ENCODE peak calls at places on chromosomes 6 and 20, in nine cellular contexts. One of them, this sample, is unnamed.

GRCh38 chr20:34974246-34974645 is 18.6 kb downstream of the MYH7B start:
- DNase-seq in H1: no peak
- DNase-seq in ascending aorta: no peak
- DNase-seq in CD8-positive, alpha-beta memory T cell: no peak
- DNase-seq in WERI-Rb-1: no peak
- DNase-seq in PC-3: no peak
- DNase-seq in effector memory CD4-positive, alpha-beta T cell: no peak
- DNase-seq in IMR-90: no peak
- DNase-seq in uterus: no peak
- DNase-seq in this sample: no peak

GRCh38 chr6:89495961-89496535 is 63.1 kb downstream of the ANKRD6 start:
- DNase-seq in H1: no peak
- DNase-seq in ascending aorta: no peak
- DNase-seq in CD8-positive, alpha-beta memory T cell: no peak
- DNase-seq in WERI-Rb-1: no peak
- DNase-seq in PC-3: no peak
- DNase-seq in effector memory CD4-positive, alpha-beta T cell: no peak
- DNase-seq in IMR-90: no peak
- DNase-seq in uterus: no peak
- DNase-seq in this sample: no peak

GRCh38 chr6:37558158-37558557 is 58.5 kb upstream of the CCDC167 start:
- DNase-seq in H1: no peak
- DNase-seq in ascending aorta: no peak
- DNase-seq in CD8-positive, alpha-beta memory T cell: no peak
- DNase-seq in WERI-Rb-1: no peak
- DNase-seq in PC-3: no peak
- DNase-seq in effector memory CD4-positive, alpha-beta T cell: no peak
- DNase-seq in IMR-90: no peak
- DNase-seq in uterus: no peak
- DNase-seq in this sample: no peak

GRCh38 chr6:79686698-79687309 is 55.7 kb downstream of the SH3BGRL2 start:
- DNase-seq in H1: no peak
- DNase-seq in ascending aorta: no peak
- DNase-seq in CD8-positive, alpha-beta memory T cell: no peak
- DNase-seq in WERI-Rb-1: no peak
- DNase-seq in PC-3: no peak
- DNase-seq in effector memory CD4-positive, alpha-beta T cell: no peak
- DNase-seq in IMR-90: no peak
- DNase-seq in uterus: no peak
- DNase-seq in this sample: no peak

GRCh38 chr20:53734006-53734688 is 140.5 kb upstream of the ZNF217 start:
- DNase-seq in H1: no peak
- DNase-seq in ascending aorta: no peak
- DNase-seq in CD8-positive, alpha-beta memory T cell: no peak
- DNase-seq in WERI-Rb-1: no peak
- DNase-seq in PC-3: no peak
- DNase-seq in effector memory CD4-positive, alpha-beta T cell: no peak
- DNase-seq in IMR-90: no peak
- DNase-seq in uterus: no peak
- DNase-seq in this sample: no peak

GRCh38 chr6:16305246-16305725 is 66.9 kb downstream of the GMPR start:
- DNase-seq in H1: no peak
- DNase-seq in ascending aorta: no peak
- DNase-seq in CD8-positive, alpha-beta memory T cell: no peak
- DNase-seq in WERI-Rb-1: no peak
- DNase-seq in PC-3: no peak
- DNase-seq in effector memory CD4-positive, alpha-beta T cell: no peak
- DNase-seq in IMR-90: no peak
- DNase-seq in uterus: no peak
- DNase-seq in this sample: no peak

GRCh38 chr6:5025911-5026819 is 22.3 kb upstream of the RPP40 start:
- DNase-seq in H1: no peak
- DNase-seq in ascending aorta: no peak
- DNase-seq in CD8-positive, alpha-beta memory T cell: no peak
- DNase-seq in WERI-Rb-1: peak; percentile 69
- DNase-seq in PC-3: no peak
- DNase-seq in effector memory CD4-positive, alpha-beta T cell: no peak
- DNase-seq in IMR-90: peak; percentile 30
- DNase-seq in uterus: peak; percentile 74
- DNase-seq in this sample: no peak

GRCh38 chr20:57682184-57683038 is 27.4 kb downstream of the PMEPA1 start:
- DNase-seq in H1: no peak
- DNase-seq in ascending aorta: no peak
- DNase-seq in CD8-positive, alpha-beta memory T cell: no peak
- DNase-seq in WERI-Rb-1: no peak
- DNase-seq in PC-3: no peak
- DNase-seq in effector memory CD4-positive, alpha-beta T cell: no peak
- DNase-seq in IMR-90: no peak
- DNase-seq in uterus: peak; percentile 66
- DNase-seq in this sample: no peak

GRCh38 chr20:24819331-24819965 is 129.6 kb upstream of the CST7 start:
- DNase-seq in H1: no peak
- DNase-seq in ascending aorta: no peak
- DNase-seq in CD8-positive, alpha-beta memory T cell: no peak
- DNase-seq in WERI-Rb-1: no peak
- DNase-seq in PC-3: no peak
- DNase-seq in effector memory CD4-positive, alpha-beta T cell: no peak
- DNase-seq in IMR-90: no peak
- DNase-seq in uterus: no peak
- DNase-seq in this sample: no peak

GRCh38 chr20:38726849-38727601 is 2.7 kb downstream of the SLC32A1 start:
- DNase-seq in H1: no peak
- DNase-seq in ascending aorta: no peak
- DNase-seq in CD8-positive, alpha-beta memory T cell: peak; percentile 33
- DNase-seq in WERI-Rb-1: peak; percentile 91
- DNase-seq in PC-3: no peak
- DNase-seq in effector memory CD4-positive, alpha-beta T cell: peak; percentile 29
- DNase-seq in IMR-90: no peak
- DNase-seq in uterus: no peak
- DNase-seq in this sample: no peak

GRCh38 chr20:20412750-20413149 is 44.8 kb downstream of the INSM1 start:
- DNase-seq in H1: no peak
- DNase-seq in ascending aorta: no peak
- DNase-seq in CD8-positive, alpha-beta memory T cell: no peak
- DNase-seq in WERI-Rb-1: no peak
- DNase-seq in PC-3: no peak
- DNase-seq in effector memory CD4-positive, alpha-beta T cell: no peak
- DNase-seq in IMR-90: no peak
- DNase-seq in uterus: no peak
- DNase-seq in this sample: no peak

GRCh38 chr20:16476032-16476431 is 97.2 kb downstream of the KIF16B start:
- DNase-seq in H1: no peak
- DNase-seq in ascending aorta: no peak
- DNase-seq in CD8-positive, alpha-beta memory T cell: no peak
- DNase-seq in WERI-Rb-1: no peak
- DNase-seq in PC-3: peak; percentile 86
- DNase-seq in effector memory CD4-positive, alpha-beta T cell: no peak
- DNase-seq in IMR-90: peak; percentile 62
- DNase-seq in uterus: no peak
- DNase-seq in this sample: no peak

GRCh38 chr6:124487778-124488431 is 474.3 kb upstream of the RNF217 start:
- DNase-seq in H1: no peak
- DNase-seq in ascending aorta: no peak
- DNase-seq in CD8-positive, alpha-beta memory T cell: no peak
- DNase-seq in WERI-Rb-1: no peak
- DNase-seq in PC-3: peak; percentile 34
- DNase-seq in effector memory CD4-positive, alpha-beta T cell: no peak
- DNase-seq in IMR-90: peak; percentile 6
- DNase-seq in uterus: no peak
- DNase-seq in this sample: no peak

GRCh38 chr20:64052326-64052722 is 2.9 kb upstream of the SOX18 start:
- DNase-seq in H1: no peak
- DNase-seq in ascending aorta: no peak
- DNase-seq in CD8-positive, alpha-beta memory T cell: no peak
- DNase-seq in WERI-Rb-1: no peak
- DNase-seq in PC-3: no peak
- DNase-seq in effector memory CD4-positive, alpha-beta T cell: no peak
- DNase-seq in IMR-90: no peak
- DNase-seq in uterus: no peak
- DNase-seq in this sample: no peak

GRCh38 chr6:33933101-33933500 is 129.3 kb upstream of the MLN start:
- DNase-seq in H1: no peak
- DNase-seq in ascending aorta: no peak
- DNase-seq in CD8-positive, alpha-beta memory T cell: no peak
- DNase-seq in WERI-Rb-1: no peak
- DNase-seq in PC-3: no peak
- DNase-seq in effector memory CD4-positive, alpha-beta T cell: no peak
- DNase-seq in IMR-90: no peak
- DNase-seq in uterus: no peak
- DNase-seq in this sample: no peak

DNA sequence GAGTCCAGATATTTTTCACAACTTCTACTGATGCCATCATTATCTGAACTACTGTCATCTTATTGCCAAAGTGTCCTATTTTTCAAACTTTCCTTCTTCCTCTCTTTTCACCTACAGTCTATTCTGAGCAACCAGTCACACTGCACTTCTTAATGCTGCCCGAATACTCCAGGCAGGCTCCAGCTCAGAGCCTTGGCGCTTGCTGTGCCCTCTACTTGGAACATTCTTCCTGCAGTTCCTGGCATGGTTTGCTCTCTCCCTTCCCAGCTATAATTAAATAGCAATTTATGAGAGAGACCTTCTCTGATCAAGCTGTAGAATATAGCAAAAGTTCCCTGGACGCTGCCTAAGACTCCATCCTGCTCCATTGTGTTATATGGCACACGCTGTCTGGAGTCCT is 831.6 kb downstream of the QKI start:
- DNase-seq in H1: no peak
- DNase-seq in ascending aorta: no peak
- DNase-seq in CD8-positive, alpha-beta memory T cell: no peak
- DNase-seq in WERI-Rb-1: no peak
- DNase-seq in PC-3: no peak
- DNase-seq in effector memory CD4-positive, alpha-beta T cell: no peak
- DNase-seq in IMR-90: no peak
- DNase-seq in uterus: no peak
- DNase-seq in this sample: no peak
- H3K9me3 ChIP-seq in H1: no peaks in the 10 kb centered on the region
- H3K9me3 ChIP-seq in ascending aorta: no peaks in the 10 kb centered on the region
- H3K9me3 ChIP-seq in CD8-positive, alpha-beta memory T cell: no peaks in the 10 kb centered on the region
- H3K9me3 ChIP-seq in WERI-Rb-1: no peaks in the 10 kb centered on the region
- H3K9me3 ChIP-seq in PC-3: no peaks in the 10 kb centered on the region
- H3K9me3 ChIP-seq in effector memory CD4-positive, alpha-beta T cell: no peaks in the 10 kb centered on the region
- H3K9me3 ChIP-seq in IMR-90: peaks cover 26% of the 10 kb centered on the region
- H3K9me3 ChIP-seq in uterus: no peaks in the 10 kb centered on the region
- H3K9me3 ChIP-seq in this sample: no peaks in the 10 kb centered on the region

GRCh38 chr6:164612731-164613130 is 696.7 kb downstream of the C6orf118 start:
- DNase-seq in H1: no peak
- DNase-seq in ascending aorta: no peak
- DNase-seq in CD8-positive, alpha-beta memory T cell: no peak
- DNase-seq in WERI-Rb-1: peak; percentile 42
- DNase-seq in PC-3: peak; percentile 2
- DNase-seq in effector memory CD4-positive, alpha-beta T cell: no peak
- DNase-seq in IMR-90: no peak
- DNase-seq in uterus: no peak
- DNase-seq in this sample: no peak
- H3K9me3 ChIP-seq in H1: no peaks in the 10 kb centered on the region
- H3K9me3 ChIP-seq in ascending aorta: no peaks in the 10 kb centered on the region
- H3K9me3 ChIP-seq in CD8-positive, alpha-beta memory T cell: no peaks in the 10 kb centered on the region
- H3K9me3 ChIP-seq in WERI-Rb-1: no peaks in the 10 kb centered on the region
- H3K9me3 ChIP-seq in PC-3: no peaks in the 10 kb centered on the region
- H3K9me3 ChIP-seq in effector memory CD4-positive, alpha-beta T cell: no peaks in the 10 kb centered on the region
- H3K9me3 ChIP-seq in IMR-90: peaks cover 3% of the 10 kb centered on the region
- H3K9me3 ChIP-seq in uterus: no peaks in the 10 kb centered on the region
- H3K9me3 ChIP-seq in this sample: no peaks in the 10 kb centered on the region

DNA sequence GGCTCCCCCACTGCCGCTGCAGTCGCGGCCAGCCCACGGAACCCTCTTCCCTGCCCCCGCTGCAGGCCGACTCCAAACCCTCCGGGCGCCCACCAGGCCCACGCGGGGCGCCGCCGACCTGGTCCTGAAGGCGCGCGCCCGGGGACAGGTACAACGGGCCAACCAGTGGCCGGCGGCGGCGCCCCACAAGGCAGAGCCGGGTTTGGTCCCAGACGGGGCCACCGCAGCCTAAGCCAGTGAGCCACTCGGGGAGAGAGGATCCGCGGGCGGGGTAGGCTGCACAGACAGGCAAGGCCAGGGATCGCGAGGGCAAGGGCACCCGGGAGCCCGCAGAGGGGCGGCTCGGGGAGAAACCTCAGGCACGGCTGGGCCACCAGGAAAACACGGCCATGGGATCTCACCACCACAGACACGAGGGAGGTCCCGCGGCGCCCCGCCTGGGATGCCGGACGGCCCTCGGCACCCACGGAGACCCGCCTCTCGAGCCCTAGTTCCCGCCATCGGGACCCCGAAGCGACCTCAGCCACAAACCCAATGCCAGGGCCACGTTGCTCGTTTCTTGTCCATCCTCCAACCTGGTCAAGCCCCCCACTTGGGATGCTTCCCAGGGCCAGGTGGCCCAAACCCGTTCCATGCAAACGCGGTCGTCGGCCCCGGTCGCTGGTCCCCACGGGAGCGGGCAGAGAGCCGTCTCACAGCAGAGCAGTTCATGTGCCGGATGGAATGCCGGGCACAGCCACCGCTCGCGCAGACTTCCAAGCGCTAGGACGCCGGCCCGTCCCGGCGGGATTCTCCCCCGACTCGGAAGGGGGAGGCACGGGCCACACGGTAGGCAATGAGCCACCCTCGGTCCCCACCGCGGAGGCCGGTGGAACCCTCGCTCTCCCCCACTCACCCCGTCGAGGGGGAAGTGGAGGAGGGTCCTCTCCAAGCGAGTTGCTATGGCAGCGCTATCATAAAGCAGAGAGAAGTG is 1956.6 kb upstream of the DEFB115 start:
- DNase-seq in H1: no peak
- DNase-seq in ascending aorta: no peak
- DNase-seq in CD8-positive, alpha-beta memory T cell: no peak
- DNase-seq in WERI-Rb-1: no peak
- DNase-seq in PC-3: no peak
- DNase-seq in effector memory CD4-positive, alpha-beta T cell: no peak
- DNase-seq in IMR-90: no peak
- DNase-seq in uterus: no peak
- DNase-seq in this sample: no peak
- H3K9me3 ChIP-seq in H1: peaks cover 98% of the 10 kb centered on the region
- H3K9me3 ChIP-seq in ascending aorta: peaks cover 12% of the 10 kb centered on the region
- H3K9me3 ChIP-seq in CD8-positive, alpha-beta memory T cell: no peaks in the 10 kb centered on the region
- H3K9me3 ChIP-seq in WERI-Rb-1: peaks cover 15% of the 10 kb centered on the region
- H3K9me3 ChIP-seq in PC-3: peaks cover 11% of the 10 kb centered on the region
- H3K9me3 ChIP-seq in effector memory CD4-positive, alpha-beta T cell: no peaks in the 10 kb centered on the region
- H3K9me3 ChIP-seq in IMR-90: peaks cover 49% of the 10 kb centered on the region
- H3K9me3 ChIP-seq in uterus: peaks cover 7% of the 10 kb centered on the region
- H3K9me3 ChIP-seq in this sample: no peaks in the 10 kb centered on the region

DNA sequence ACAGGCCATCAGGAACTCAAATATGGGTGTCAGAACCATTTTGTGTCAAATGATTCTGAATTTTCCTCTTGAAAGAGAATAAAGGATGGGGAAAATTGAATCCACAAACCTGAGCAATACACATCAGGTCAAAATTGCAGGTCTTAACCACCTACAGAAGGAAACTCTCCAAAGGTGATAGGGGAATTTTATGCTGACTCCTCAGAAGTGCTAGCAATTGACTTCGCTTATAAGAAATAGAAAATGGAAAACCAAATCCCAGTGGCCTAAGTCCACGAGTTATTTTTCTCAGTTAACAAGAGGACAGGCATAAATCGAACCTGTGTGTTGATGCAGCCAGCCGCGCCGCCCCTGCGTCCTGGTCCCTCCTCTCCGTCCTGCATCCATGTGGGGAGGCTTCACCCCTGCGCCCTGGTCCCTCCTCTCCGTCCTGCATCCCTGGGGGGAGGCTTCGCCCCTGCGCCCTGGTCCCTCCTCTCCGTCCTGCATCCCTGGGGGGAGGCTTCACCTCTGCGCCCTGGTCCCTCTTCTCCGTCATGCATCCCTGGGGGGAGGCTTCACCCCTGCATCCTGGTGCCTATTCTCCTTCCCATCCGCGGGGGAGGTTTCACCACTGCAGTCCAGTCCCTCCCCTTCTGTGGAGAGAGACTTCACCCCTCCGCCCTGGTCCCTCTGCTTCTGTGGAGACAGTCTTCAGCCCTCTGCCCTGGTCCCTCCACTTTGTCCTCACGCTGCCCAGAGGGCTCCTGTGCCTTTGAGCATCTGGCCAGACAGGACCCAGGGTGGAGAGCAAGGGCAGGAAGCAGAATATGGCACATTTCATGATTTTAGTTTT is 230.3 kb downstream of the SMOC2 start:
- DNase-seq in H1: no peak
- DNase-seq in ascending aorta: no peak
- DNase-seq in CD8-positive, alpha-beta memory T cell: no peak
- DNase-seq in WERI-Rb-1: no peak
- DNase-seq in PC-3: no peak
- DNase-seq in effector memory CD4-positive, alpha-beta T cell: no peak
- DNase-seq in IMR-90: no peak
- DNase-seq in uterus: no peak
- DNase-seq in this sample: no peak
- H3K9me3 ChIP-seq in H1: no peaks in the 10 kb centered on the region
- H3K9me3 ChIP-seq in ascending aorta: no peaks in the 10 kb centered on the region
- H3K9me3 ChIP-seq in CD8-positive, alpha-beta memory T cell: no peaks in the 10 kb centered on the region
- H3K9me3 ChIP-seq in WERI-Rb-1: no peaks in the 10 kb centered on the region
- H3K9me3 ChIP-seq in PC-3: no peaks in the 10 kb centered on the region
- H3K9me3 ChIP-seq in effector memory CD4-positive, alpha-beta T cell: no peaks in the 10 kb centered on the region
- H3K9me3 ChIP-seq in IMR-90: peaks cover 31% of the 10 kb centered on the region
- H3K9me3 ChIP-seq in uterus: no peaks in the 10 kb centered on the region
- H3K9me3 ChIP-seq in this sample: no peaks in the 10 kb centered on the region